ENCODE peak calls at places on chromosomes 11 and 22, in seven cellular contexts. U, V, Y, R, J, D and K are unnamed samples.

GRCh38 chr11:32792948-32793475 is 1.4 kb downstream of the CCDC73 start:
- DNase-seq in U (no peak), J (peak), Y (peak), V (peak), D (peak), R (peak), K (peak)

GRCh38 chr11:68632802-68633201 is 51.5 kb upstream of the GAL start:
- DNase-seq in R (no peak), D (peak), U (peak), V (peak), Y (peak), J (no peak), K (peak)

GRCh38 chr11:122524532-122524882 is 131.0 kb upstream of the UBASH3B start:
- DNase-seq in Y (no peak), U (peak), J (no peak), D (no peak), R (no peak), V (peak), K (no peak)

GRCh38 chr11:66317322-66317765 is 500 bp upstream of the CD248 start:
- DNase-seq in R (no peak), V (peak), D (no peak), U (no peak), J (no peak), Y (peak), K (no peak)

GRCh38 chr22:30646518-30647160 is 11.1 kb downstream of the SLC35E4 start:
- DNase-seq in V (no peak), R (no peak), D (no peak), J (no peak), U (no peak), Y (no peak), K (no peak)

GRCh38 chr11:59029490-59029889 is 56.6 kb upstream of the GLYATL1B start:
- DNase-seq in Y (no peak), D (no peak), R (no peak), J (no peak), U (no peak), V (no peak), K (no peak)

GRCh38 chr11:116512841-116513240 is 259.9 kb downstream of the BUD13 start:
- DNase-seq in R (no peak), U (no peak), V (no peak), Y (no peak), J (no peak), D (no peak), K (no peak)

GRCh38 chr11:110085255-110085838 is 7.8 kb upstream of the ZC3H12C start:
- DNase-seq in J (no peak), U (no peak), R (no peak), V (peak), Y (no peak), D (no peak), K (no peak)

GRCh38 chr11:73344191-73344607 is 32.0 kb upstream of the RELT start:
- DNase-seq in V (no peak), J (no peak), Y (no peak), U (no peak), D (no peak), R (no peak), K (no peak)